ENCODE peak calls at places on chromosomes 3 and 15, in ten cellular contexts. W is neural progenitor cell; O is activated naive CD4-positive, alpha-beta T cell; S is T follicular helper cell; C is stimulated activated CD4-positive, alpha-beta T cell treated with anti-CD3 and anti-CD28 coated beads, Interleukin-12 subunit alpha, Interleukin-12 subunit beta, amount 100 ng/mL, for 48 hours; M is GM13977; Q is iPS-NIHi11; I is Panc1; N is CD4-positive, CD25-positive, alpha-beta regulatory T cell; A is NCI-H1105. H is an unnamed sample.

GRCh38 chr3:134373942-134374790 is at the start of gene AMOTL2:
- DNase-seq in W (peak), O (no peak), S (no peak), C (peak), M (peak), Q (peak), I (peak), N (peak), A (peak), H (no peak)

GRCh38 chr15:53576841-53577240 is 182.6 kb downstream of the WDR72 start:
- DNase-seq in W (no peak), O (no peak), S (no peak), C (no peak), M (no peak), Q (no peak), I (no peak), N (no peak), A (no peak), H (no peak)

GRCh38 chr3:32869513-32870047 is 51.8 kb downstream of the TRIM71 start:
- DNase-seq in W (peak), O (no peak), S (no peak), C (no peak), M (no peak), Q (peak), I (no peak), N (no peak), A (no peak), H (no peak)

GRCh38 chr15:77464129-77464865 is 43.6 kb downstream of the HMG20A start:
- DNase-seq in W (no peak), O (no peak), S (no peak), C (no peak), M (no peak), Q (no peak), I (no peak), N (no peak), A (no peak), H (no peak)

GRCh38 chr3:58013099-58013498 is 4.9 kb downstream of the FLNB start:
- DNase-seq in W (no peak), O (no peak), S (no peak), C (no peak), M (no peak), Q (no peak), I (no peak), N (no peak), A (no peak), H (no peak)

GRCh38 chr3:126481808-126482502 is 6.3 kb upstream of the ZXDC start:
- DNase-seq in W (no peak), O (no peak), S (no peak), C (no peak), M (no peak), Q (no peak), I (no peak), N (no peak), A (no peak), H (no peak)

GRCh38 chr3:14201881-14202684 is 23.5 kb downstream of the LSM3 start:
- DNase-seq in W (no peak), O (no peak), S (no peak), C (no peak), M (no peak), Q (no peak), I (no peak), N (no peak), A (no peak), H (no peak)

GRCh38 chr15:63042879-63043340 is 363 bp downstream of the TPM1 start:
- DNase-seq in W (peak), O (no peak), S (no peak), C (no peak), M (peak), Q (no peak), I (no peak), N (no peak), A (no peak), H (no peak)

GRCh38 chr3:170997966-170998913 is 28.3 kb downstream of the SLC2A2 start:
- DNase-seq in W (no peak), O (no peak), S (no peak), C (no peak), M (no peak), Q (no peak), I (no peak), N (no peak), A (no peak), H (no peak)

GRCh38 chr3:179196098-179196497 is 47.9 kb downstream of the PIK3CA start:
- DNase-seq in W (no peak), O (no peak), S (peak), C (no peak), M (peak), Q (no peak), I (no peak), N (peak), A (no peak), H (no peak)

GRCh38 chr3:1235526-1236120 is 142.8 kb downstream of the CNTN6 start:
- DNase-seq in W (peak), O (no peak), S (no peak), C (no peak), M (no peak), Q (no peak), I (no peak), N (no peak), A (no peak), H (no peak)

GRCh38 chr3:100268156-100268555 is 7.4 kb downstream of the TBC1D23 start:
- DNase-seq in W (no peak), O (no peak), S (no peak), C (no peak), M (no peak), Q (no peak), I (no peak), N (no peak), A (no peak), H (no peak)

GRCh38 chr15:63895787-63896218 is 62.1 kb upstream of the HERC1 start:
- DNase-seq in W (no peak), O (no peak), S (no peak), C (no peak), M (no peak), Q (no peak), I (no peak), N (no peak), A (no peak), H (no peak)

GRCh38 chr15:33324609-33325008 is 13.8 kb downstream of the RYR3 start:
- DNase-seq in W (no peak), O (no peak), S (no peak), C (no peak), M (no peak), Q (no peak), I (no peak), N (no peak), A (no peak), H (no peak)

GRCh38 chr3:95719481-95719880 is 1094.9 kb upstream of the EPHA6 start:
- DNase-seq in W (no peak), O (no peak), S (no peak), C (no peak), M (no peak), Q (no peak), I (no peak), N (no peak), A (no peak), H (no peak)

GRCh38 chr15:44034334-44034733 is 160.7 kb downstream of the FRMD5 start:
- DNase-seq in W (no peak), O (no peak), S (no peak), C (no peak), M (no peak), Q (no peak), I (no peak), N (no peak), A (no peak), H (no peak)

GRCh38 chr15:80242132-80242769 is 9.8 kb downstream of the CTXND1 start:
- DNase-seq in W (peak), O (no peak), S (no peak), C (no peak), M (peak), Q (peak), I (no peak), N (peak), A (no peak), H (no peak)

GRCh38 chr3:151309566-151309965 is 7.1 kb downstream of the GPR87 start:
- DNase-seq in W (no peak), O (no peak), S (no peak), C (no peak), M (no peak), Q (no peak), I (no peak), N (no peak), A (no peak), H (no peak)

GRCh38 chr15:65086680-65087111 is 10.2 kb downstream of the KBTBD13 start:
- DNase-seq in W (no peak), O (no peak), S (no peak), C (no peak), M (no peak), Q (no peak), I (no peak), N (no peak), A (no peak), H (no peak)

H was measured in T-helper 9 cell.